ENCODE peak calls at places on chromosome 15, in four cellular contexts. E, H, F and J are unnamed samples.

GRCh38 chr15:84886211-84886983 is 1.9 kb downstream of the SLC28A1 start:
- DNase-seq in E (no peak), H (no peak), F (no peak), J (no peak)

GRCh38 chr15:49145651-49146609 is 9.5 kb downstream of the COPS2 start:
- DNase-seq in E (peak), H (peak), F (peak), J (peak)

GRCh38 chr15:74345051-74345450 is 22.4 kb downstream of the CYP11A1 start:
- DNase-seq in E (no peak), H (no peak), F (no peak), J (peak)

GRCh38 chr15:72749700-72750099 is 33.9 kb downstream of the ADPGK start:
- DNase-seq in E (no peak), H (no peak), F (no peak), J (no peak)

GRCh38 chr15:70833897-70834765 is 19.8 kb downstream of the LARP6 start:
- DNase-seq in E (no peak), H (peak), F (no peak), J (peak)

GRCh38 chr15:38868326-38869114 is 303.9 kb upstream of the RASGRP1 start:
- DNase-seq in E (no peak), H (peak), F (no peak), J (peak)

GRCh38 chr15:68818671-68819450 is 1.8 kb downstream of the ANP32A start:
- DNase-seq in E (peak), H (no peak), F (peak), J (peak)

GRCh38 chr15:40918146-40918798 is 10.9 kb upstream of the DLL4 start:
- DNase-seq in E (no peak), H (no peak), F (no peak), J (no peak)

GRCh38 chr15:44883219-44883900 is 73.1 kb upstream of the TERB2 start:
- DNase-seq in E (no peak), H (no peak), F (no peak), J (no peak)

GRCh38 chr15:98548172-98548971 is 100.0 kb upstream of the IGF1R start:
- DNase-seq in E (peak), H (peak), F (peak), J (peak)

GRCh38 chr15:80367094-80367493 is 37.1 kb upstream of the ARNT2 start:
- DNase-seq in E (no peak), H (no peak), F (no peak), J (peak)

GRCh38 chr15:34588046-34588674 is 4.7 kb upstream of the GOLGA8B start:
- DNase-seq in E (peak), H (peak), F (peak), J (peak)

GRCh38 chr15:39731266-39731665 is 51.4 kb downstream of the FSIP1 start:
- DNase-seq in E (no peak), H (no peak), F (no peak), J (no peak)

GRCh38 chr15:52486003-52486996 is 42.4 kb downstream of the MYO5A start:
- DNase-seq in E (no peak), H (no peak), F (no peak), J (no peak)

GRCh38 chr15:27582741-27583400 is 516.2 kb downstream of the OCA2 start:
- DNase-seq in E (no peak), H (no peak), F (no peak), J (no peak)

GRCh38 chr15:31272558-31273257 is 53.9 kb upstream of the KLF13 start:
- DNase-seq in E (peak), H (no peak), F (peak), J (no peak)

GRCh38 chr15:71465109-71465508 is 345.2 kb upstream of the NR2E3 start:
- DNase-seq in E (no peak), H (no peak), F (no peak), J (peak)

GRCh38 chr15:39746176-39746575 is 36.5 kb downstream of the FSIP1 start:
- DNase-seq in E (no peak), H (no peak), F (no peak), J (peak)

GRCh38 chr15:75661041-75661778 is 13.5 kb downstream of the SNX33 start:
- DNase-seq in E (no peak), H (peak), F (peak), J (peak)

GRCh38 chr15:97995192-97995591 is 34.7 kb downstream of the ARRDC4 start:
- DNase-seq in E (no peak), H (no peak), F (no peak), J (no peak)

GRCh38 chr15:25675396-25675795 is 187.7 kb downstream of the ATP10A start:
- DNase-seq in E (no peak), H (no peak), F (no peak), J (no peak)

GRCh38 chr15:49492151-49492550 is 69.1 kb downstream of the FGF7 start:
- DNase-seq in E (no peak), H (no peak), F (no peak), J (peak)

GRCh38 chr15:83904107-83904720 is 250.3 kb downstream of the ADAMTSL3 start:
- DNase-seq in E (peak), H (no peak), F (no peak), J (peak)

GRCh38 chr15:40217166-40217785 is 21.6 kb upstream of the PAK6 start:
- DNase-seq in E (peak), H (peak), F (peak), J (peak)

GRCh38 chr15:42166225-42166940 is 9.9 kb upstream of the PLA2G4F start:
- DNase-seq in E (no peak), H (no peak), F (no peak), J (no peak)

GRCh38 chr15:61100512-61100911 is 128.6 kb downstream of the RORA start:
- DNase-seq in E (no peak), H (no peak), F (no peak), J (no peak)